ENCODE peak calls at places on chromosomes 13 and 19, in eight cellular contexts. One of them, this sample, is unnamed.

GRCh38 chr13:27921421-27921960 is 1.7 kb downstream of the PDX1 start:
- DNase-seq in esophagus muscularis mucosa: no peak
- DNase-seq in uterus: no peak
- DNase-seq in breast epithelium: no peak
- DNase-seq in substantia nigra: no peak
- DNase-seq in pons: no peak
- DNase-seq in lung microvascular endothelial cell: no peak
- DNase-seq in progenitor cell of endocrine pancreas: no peak
- DNase-seq in this sample: no peak

GRCh38 chr19:7832009-7832408 is 2.0 kb downstream of the EVI5L start:
- DNase-seq in pons: no peak
- DNase-seq in esophagus muscularis mucosa: no peak
- DNase-seq in progenitor cell of endocrine pancreas: no peak
- DNase-seq in breast epithelium: no peak
- DNase-seq in uterus: no peak
- DNase-seq in substantia nigra: peak
- DNase-seq in lung microvascular endothelial cell: no peak
- DNase-seq in this sample: no peak

GRCh38 chr19:35843676-35844481 is 8.4 kb downstream of the NPHS1 start:
- DNase-seq in esophagus muscularis mucosa: no peak
- DNase-seq in uterus: no peak
- DNase-seq in substantia nigra: no peak
- DNase-seq in pons: no peak
- DNase-seq in lung microvascular endothelial cell: no peak
- DNase-seq in progenitor cell of endocrine pancreas: no peak
- DNase-seq in breast epithelium: no peak
- DNase-seq in this sample: no peak

GRCh38 chr19:18086590-18087138 is at the start of gene IL12RB1:
- DNase-seq in lung microvascular endothelial cell: no peak
- DNase-seq in breast epithelium: no peak
- DNase-seq in pons: no peak
- DNase-seq in uterus: no peak
- DNase-seq in esophagus muscularis mucosa: no peak
- DNase-seq in progenitor cell of endocrine pancreas: no peak
- DNase-seq in substantia nigra: no peak
- DNase-seq in this sample: no peak

GRCh38 chr13:39567569-39567968 is 35.4 kb downstream of the LHFPL6 start:
- DNase-seq in breast epithelium: no peak
- DNase-seq in lung microvascular endothelial cell: no peak
- DNase-seq in pons: no peak
- DNase-seq in uterus: no peak
- DNase-seq in substantia nigra: no peak
- DNase-seq in progenitor cell of endocrine pancreas: no peak
- DNase-seq in esophagus muscularis mucosa: no peak
- DNase-seq in this sample: no peak

GRCh38 chr13:99473515-99473914 is 27.8 kb upstream of the TM9SF2 start:
- DNase-seq in uterus: no peak
- DNase-seq in pons: no peak
- DNase-seq in progenitor cell of endocrine pancreas: no peak
- DNase-seq in substantia nigra: no peak
- DNase-seq in lung microvascular endothelial cell: peak
- DNase-seq in breast epithelium: no peak
- DNase-seq in esophagus muscularis mucosa: no peak
- DNase-seq in this sample: peak

GRCh38 chr13:95199896-95200295 is 101.4 kb downstream of the ABCC4 start:
- DNase-seq in substantia nigra: no peak
- DNase-seq in lung microvascular endothelial cell: no peak
- DNase-seq in esophagus muscularis mucosa: no peak
- DNase-seq in breast epithelium: no peak
- DNase-seq in pons: no peak
- DNase-seq in uterus: no peak
- DNase-seq in progenitor cell of endocrine pancreas: no peak
- DNase-seq in this sample: no peak

GRCh38 chr19:6241680-6242079 is 38.1 kb downstream of the MLLT1 start:
- DNase-seq in lung microvascular endothelial cell: no peak
- DNase-seq in pons: peak
- DNase-seq in progenitor cell of endocrine pancreas: no peak
- DNase-seq in substantia nigra: peak
- DNase-seq in esophagus muscularis mucosa: no peak
- DNase-seq in uterus: no peak
- DNase-seq in breast epithelium: no peak
- DNase-seq in this sample: no peak

GRCh38 chr13:36685912-36686311 is 12.1 kb downstream of the SERTM1 start:
- DNase-seq in esophagus muscularis mucosa: no peak
- DNase-seq in uterus: peak
- DNase-seq in breast epithelium: no peak
- DNase-seq in pons: no peak
- DNase-seq in progenitor cell of endocrine pancreas: no peak
- DNase-seq in lung microvascular endothelial cell: no peak
- DNase-seq in substantia nigra: no peak
- DNase-seq in this sample: no peak

GRCh38 chr13:105972811-105973590 is 562.5 kb downstream of the EFNB2 start:
- DNase-seq in progenitor cell of endocrine pancreas: no peak
- DNase-seq in lung microvascular endothelial cell: no peak
- DNase-seq in substantia nigra: no peak
- DNase-seq in breast epithelium: no peak
- DNase-seq in esophagus muscularis mucosa: peak
- DNase-seq in uterus: no peak
- DNase-seq in pons: no peak
- DNase-seq in this sample: no peak

GRCh38 chr19:38183227-38183914 is 40.7 kb downstream of the DPF1 start:
- DNase-seq in pons: no peak
- DNase-seq in uterus: peak
- DNase-seq in esophagus muscularis mucosa: no peak
- DNase-seq in progenitor cell of endocrine pancreas: no peak
- DNase-seq in substantia nigra: no peak
- DNase-seq in lung microvascular endothelial cell: no peak
- DNase-seq in breast epithelium: no peak
- DNase-seq in this sample: no peak

GRCh38 chr19:29671393-29672076 is 6.3 kb downstream of the PLEKHF1 start:
- DNase-seq in uterus: peak
- DNase-seq in lung microvascular endothelial cell: peak
- DNase-seq in breast epithelium: peak
- DNase-seq in substantia nigra: no peak
- DNase-seq in esophagus muscularis mucosa: no peak
- DNase-seq in pons: peak
- DNase-seq in progenitor cell of endocrine pancreas: no peak
- DNase-seq in this sample: peak

GRCh38 chr13:86020350-86021002 is 221.3 kb upstream of the SLITRK6 start:
- DNase-seq in uterus: no peak
- DNase-seq in breast epithelium: no peak
- DNase-seq in pons: peak
- DNase-seq in esophagus muscularis mucosa: no peak
- DNase-seq in lung microvascular endothelial cell: no peak
- DNase-seq in substantia nigra: no peak
- DNase-seq in progenitor cell of endocrine pancreas: no peak
- DNase-seq in this sample: peak

GRCh38 chr19:48970923-48971395 is 5.8 kb downstream of the FTL start:
- DNase-seq in esophagus muscularis mucosa: no peak
- DNase-seq in progenitor cell of endocrine pancreas: peak
- DNase-seq in uterus: peak
- DNase-seq in substantia nigra: peak
- DNase-seq in breast epithelium: no peak
- DNase-seq in lung microvascular endothelial cell: peak
- DNase-seq in pons: peak
- DNase-seq in this sample: peak

GRCh38 chr13:19089315-19089714 is 92.3 kb downstream of the TUBA3C start:
- DNase-seq in pons: no peak
- DNase-seq in breast epithelium: no peak
- DNase-seq in substantia nigra: no peak
- DNase-seq in esophagus muscularis mucosa: no peak
- DNase-seq in progenitor cell of endocrine pancreas: no peak
- DNase-seq in uterus: no peak
- DNase-seq in lung microvascular endothelial cell: no peak
- DNase-seq in this sample: no peak

GRCh38 chr13:110610955-110611595 is 4.3 kb upstream of the NAXD start:
- DNase-seq in esophagus muscularis mucosa: no peak
- DNase-seq in lung microvascular endothelial cell: no peak
- DNase-seq in pons: no peak
- DNase-seq in substantia nigra: no peak
- DNase-seq in breast epithelium: no peak
- DNase-seq in progenitor cell of endocrine pancreas: no peak
- DNase-seq in uterus: no peak
- DNase-seq in this sample: no peak

GRCh38 chr19:16702123-16702522 is 17.5 kb upstream of the NWD1 start:
- DNase-seq in progenitor cell of endocrine pancreas: no peak
- DNase-seq in esophagus muscularis mucosa: peak
- DNase-seq in substantia nigra: no peak
- DNase-seq in pons: no peak
- DNase-seq in lung microvascular endothelial cell: peak
- DNase-seq in breast epithelium: no peak
- DNase-seq in uterus: no peak
- DNase-seq in this sample: peak

GRCh38 chr13:29483211-29483610 is 112.3 kb downstream of the SLC7A1 start:
- DNase-seq in esophagus muscularis mucosa: no peak
- DNase-seq in breast epithelium: no peak
- DNase-seq in progenitor cell of endocrine pancreas: no peak
- DNase-seq in pons: no peak
- DNase-seq in uterus: no peak
- DNase-seq in lung microvascular endothelial cell: no peak
- DNase-seq in substantia nigra: no peak
- DNase-seq in this sample: no peak

GRCh38 chr19:10228925-10229324 is 2.2 kb downstream of the S1PR2 start:
- DNase-seq in esophagus muscularis mucosa: no peak
- DNase-seq in substantia nigra: no peak
- DNase-seq in breast epithelium: no peak
- DNase-seq in progenitor cell of endocrine pancreas: no peak
- DNase-seq in uterus: peak
- DNase-seq in lung microvascular endothelial cell: peak
- DNase-seq in pons: peak
- DNase-seq in this sample: peak

GRCh38 chr19:33005440-33005839 is 33.4 kb downstream of the FAAP24 start:
- DNase-seq in uterus: no peak
- DNase-seq in progenitor cell of endocrine pancreas: no peak
- DNase-seq in breast epithelium: no peak
- DNase-seq in pons: no peak
- DNase-seq in substantia nigra: no peak
- DNase-seq in esophagus muscularis mucosa: no peak
- DNase-seq in lung microvascular endothelial cell: no peak
- DNase-seq in this sample: no peak

GRCh38 chr19:49565261-49565660 is 15.1 kb downstream of the NOSIP start:
- DNase-seq in uterus: no peak
- DNase-seq in substantia nigra: no peak
- DNase-seq in pons: no peak
- DNase-seq in lung microvascular endothelial cell: peak
- DNase-seq in breast epithelium: no peak
- DNase-seq in progenitor cell of endocrine pancreas: no peak
- DNase-seq in esophagus muscularis mucosa: no peak
- DNase-seq in this sample: peak

GRCh38 chr19:45814851-45815481 is at the start of gene RSPH6A:
- DNase-seq in progenitor cell of endocrine pancreas: no peak
- DNase-seq in substantia nigra: no peak
- DNase-seq in uterus: no peak
- DNase-seq in lung microvascular endothelial cell: no peak
- DNase-seq in breast epithelium: no peak
- DNase-seq in pons: no peak
- DNase-seq in esophagus muscularis mucosa: no peak
- DNase-seq in this sample: no peak

GRCh38 chr13:80524447-80525215 is 183.7 kb upstream of the SPRY2 start:
- DNase-seq in pons: no peak
- DNase-seq in progenitor cell of endocrine pancreas: no peak
- DNase-seq in lung microvascular endothelial cell: peak
- DNase-seq in uterus: no peak
- DNase-seq in substantia nigra: no peak
- DNase-seq in esophagus muscularis mucosa: no peak
- DNase-seq in breast epithelium: no peak
- DNase-seq in this sample: peak

GRCh38 chr19:33902802-33903488 is 106.3 kb downstream of the KCTD15 start:
- DNase-seq in substantia nigra: no peak
- DNase-seq in lung microvascular endothelial cell: no peak
- DNase-seq in breast epithelium: no peak
- DNase-seq in esophagus muscularis mucosa: no peak
- DNase-seq in progenitor cell of endocrine pancreas: no peak
- DNase-seq in pons: no peak
- DNase-seq in uterus: no peak
- DNase-seq in this sample: no peak

GRCh38 chr19:6501740-6502648 is at the start of gene TUBB4A:
- DNase-seq in uterus: no peak
- DNase-seq in substantia nigra: peak
- DNase-seq in esophagus muscularis mucosa: no peak
- DNase-seq in breast epithelium: no peak
- DNase-seq in lung microvascular endothelial cell: no peak
- DNase-seq in progenitor cell of endocrine pancreas: peak
- DNase-seq in pons: peak
- DNase-seq in this sample: no peak

GRCh38 chr13:35714096-35714495 is 237.6 kb upstream of the MAB21L1 start:
- DNase-seq in progenitor cell of endocrine pancreas: no peak
- DNase-seq in substantia nigra: no peak
- DNase-seq in uterus: no peak
- DNase-seq in lung microvascular endothelial cell: no peak
- DNase-seq in pons: no peak
- DNase-seq in esophagus muscularis mucosa: no peak
- DNase-seq in breast epithelium: no peak
- DNase-seq in this sample: no peak

GRCh38 chr13:114131581-114132418 is 623 bp downstream of the RASA3 start:
- DNase-seq in breast epithelium: no peak
- DNase-seq in pons: no peak
- DNase-seq in substantia nigra: no peak
- DNase-seq in progenitor cell of endocrine pancreas: peak
- DNase-seq in lung microvascular endothelial cell: peak
- DNase-seq in uterus: no peak
- DNase-seq in esophagus muscularis mucosa: no peak
- DNase-seq in this sample: peak

GRCh38 chr19:42411581-42412178 is 15.5 kb downstream of the LIPE start:
- DNase-seq in lung microvascular endothelial cell: no peak
- DNase-seq in substantia nigra: no peak
- DNase-seq in esophagus muscularis mucosa: no peak
- DNase-seq in uterus: no peak
- DNase-seq in pons: no peak
- DNase-seq in breast epithelium: no peak
- DNase-seq in progenitor cell of endocrine pancreas: no peak
- DNase-seq in this sample: no peak

GRCh38 chr13:79492918-79493594 is 12.1 kb downstream of the NDFIP2 start:
- DNase-seq in breast epithelium: no peak
- DNase-seq in esophagus muscularis mucosa: no peak
- DNase-seq in pons: no peak
- DNase-seq in substantia nigra: no peak
- DNase-seq in uterus: no peak
- DNase-seq in progenitor cell of endocrine pancreas: no peak
- DNase-seq in lung microvascular endothelial cell: no peak
- DNase-seq in this sample: no peak

GRCh38 chr13:106337096-106337495 is 198.4 kb downstream of the EFNB2 start:
- DNase-seq in substantia nigra: no peak
- DNase-seq in uterus: no peak
- DNase-seq in lung microvascular endothelial cell: no peak
- DNase-seq in esophagus muscularis mucosa: no peak
- DNase-seq in pons: no peak
- DNase-seq in breast epithelium: no peak
- DNase-seq in progenitor cell of endocrine pancreas: no peak
- DNase-seq in this sample: no peak

GRCh38 chr13:35855531-35856019 is 275.6 kb downstream of the DCLK1 start:
- DNase-seq in progenitor cell of endocrine pancreas: no peak
- DNase-seq in breast epithelium: no peak
- DNase-seq in pons: no peak
- DNase-seq in lung microvascular endothelial cell: peak
- DNase-seq in esophagus muscularis mucosa: peak
- DNase-seq in substantia nigra: peak
- DNase-seq in uterus: no peak
- DNase-seq in this sample: peak

GRCh38 chr19:9075064-9075964 is 11.5 kb upstream of the OR1M1 start:
- DNase-seq in pons: peak
- DNase-seq in uterus: peak
- DNase-seq in esophagus muscularis mucosa: peak
- DNase-seq in breast epithelium: peak
- DNase-seq in progenitor cell of endocrine pancreas: no peak
- DNase-seq in lung microvascular endothelial cell: peak
- DNase-seq in substantia nigra: peak
- DNase-seq in this sample: peak

GRCh38 chr13:30905932-30906383 is at the start of gene MEDAG:
- DNase-seq in progenitor cell of endocrine pancreas: no peak
- DNase-seq in esophagus muscularis mucosa: peak
- DNase-seq in pons: no peak
- DNase-seq in breast epithelium: no peak
- DNase-seq in uterus: peak
- DNase-seq in substantia nigra: no peak
- DNase-seq in lung microvascular endothelial cell: peak
- DNase-seq in this sample: peak

This sample was measured in dermis blood vessel endothelial cell.